ENCODE peak calls at places on chromosomes 11 and 22, in five cellular contexts. B, F, T, G and I are unnamed samples.

GRCh38 chr11:70574725-70575347 is 176.5 kb downstream of the CTTN start:
- DNase-seq in T (no peak), B (no peak), F (no peak), G (no peak), I (no peak)

GRCh38 chr11:64800633-64801464 is 2.2 kb downstream of the MAP4K2 start:
- DNase-seq in F (no peak), B (no peak), T (no peak), G (no peak), I (no peak)

GRCh38 chr11:68035266-68035876 is 3.5 kb upstream of the TCIRG1 start:
- DNase-seq in G (no peak), T (no peak), B (no peak), F (no peak), I (no peak)

GRCh38 chr22:48630848-48631247 is 1196.8 kb downstream of the BRD1 start:
- DNase-seq in B (no peak), T (no peak), F (no peak), G (no peak), I (no peak)

GRCh38 chr11:17543574-17544180 is 539 bp downstream of the USH1C start:
- DNase-seq in B (no peak), G (no peak), F (no peak), T (no peak), I (no peak)

GRCh38 chr11:85947431-85948272 is 92.5 kb downstream of the CCDC83 start:
- DNase-seq in T (peak), F (no peak), G (no peak), B (peak), I (no peak)

GRCh38 chr11:117946842-117947526 is 17.8 kb upstream of the TMPRSS13 start:
- DNase-seq in G (no peak), B (peak), F (peak), T (peak), I (peak)

GRCh38 chr11:47980907-47981621 is 705 bp downstream of the PTPRJ start:
- DNase-seq in G (peak), T (peak), F (no peak), B (peak), I (no peak)

GRCh38 chr22:44463151-44463550 is 34.9 kb downstream of the RTL6 start:
- DNase-seq in G (no peak), F (no peak), B (no peak), T (no peak), I (no peak)

GRCh38 chr11:17531818-17532131 is 12.4 kb downstream of the USH1C start:
- DNase-seq in G (no peak), F (no peak), B (no peak), T (peak), I (no peak)

GRCh38 chr11:88739524-88739923 is 326.3 kb downstream of the GRM5 start:
- DNase-seq in F (no peak), T (no peak), G (no peak), B (no peak), I (no peak)

GRCh38 chr11:32840587-32840986 is 10.9 kb downstream of the PRRG4 start:
- DNase-seq in F (no peak), G (no peak), B (no peak), T (no peak), I (no peak)

GRCh38 chr11:109062445-109062844 is 359.5 kb upstream of the C11orf87 start:
- DNase-seq in G (no peak), B (no peak), F (no peak), T (peak), I (no peak)

GRCh38 chr11:96167787-96168186 is 175.2 kb downstream of the MAML2 start:
- DNase-seq in T (no peak), G (no peak), F (no peak), B (no peak), I (no peak)

GRCh38 chr22:44583076-44583760 is 85.2 kb upstream of the RTL6 start:
- DNase-seq in G (no peak), F (no peak), B (no peak), T (peak), I (no peak)

GRCh38 chr11:43462359-43462758 is 103.6 kb downstream of the TTC17 start:
- DNase-seq in G (no peak), B (no peak), F (no peak), T (no peak), I (no peak)

GRCh38 chr11:67002921-67003411 is 20.0 kb upstream of the SYT12 start:
- DNase-seq in G (no peak), F (no peak), B (no peak), T (no peak), I (no peak)

GRCh38 chr11:84800755-84801346 is 826.3 kb downstream of the DLG2 start:
- DNase-seq in B (no peak), T (peak), G (no peak), F (no peak), I (no peak)

GRCh38 chr11:58900479-58901420 is 38.5 kb upstream of the GLYATL1 start:
- DNase-seq in T (peak), F (no peak), G (peak), B (peak), I (no peak)

GRCh38 chr22:44859641-44860040 is 107.3 kb downstream of the ARHGAP8 start:
- DNase-seq in T (no peak), G (no peak), B (no peak), F (no peak), I (no peak)

GRCh38 chr22:30861688-30862552 is 106.7 kb downstream of the MORC2 start:
- DNase-seq in F (no peak), G (no peak), B (no peak), T (no peak), I (no peak)

GRCh38 chr11:123261345-123262106 is 66.5 kb upstream of the CLMP start:
- DNase-seq in F (peak), T (peak), B (peak), G (peak), I (peak)

GRCh38 chr11:47631473-47631872 is 10.9 kb downstream of the MTCH2 start:
- DNase-seq in B (no peak), T (no peak), G (no peak), F (no peak), I (no peak)

GRCh38 chr11:61854966-61855714 is 27.0 kb downstream of the FADS2 start:
- DNase-seq in T (no peak), G (no peak), F (no peak), B (no peak), I (no peak)

GRCh38 chr11:128520886-128521696 is 66.3 kb downstream of the ETS1 start:
- DNase-seq in T (no peak), G (no peak), F (no peak), B (no peak), I (no peak)

GRCh38 chr11:77046060-77046501 is 11.9 kb downstream of the B3GNT6 start:
- DNase-seq in F (peak), B (peak), T (no peak), G (peak), I (peak)

GRCh38 chr11:95134491-95134890 is 44.8 kb downstream of the ENDOD1 start:
- DNase-seq in G (no peak), F (no peak), B (no peak), T (peak), I (no peak)

GRCh38 chr22:43848366-43849171 is 13.7 kb downstream of the SULT4A1 start:
- DNase-seq in T (peak), F (no peak), G (no peak), B (no peak), I (no peak)

GRCh38 chr11:119340335-119341221 is at the start of gene C1QTNF5:
- DNase-seq in G (no peak), F (no peak), T (peak), B (no peak), I (no peak)

GRCh38 chr11:8290122-8290810 is 26.6 kb upstream of the LMO1 start:
- DNase-seq in T (no peak), G (no peak), B (no peak), F (no peak), I (no peak)

GRCh38 chr22:49592780-49593501 is 234.7 kb downstream of the BRD1 start:
- DNase-seq in B (no peak), F (no peak), T (no peak), G (no peak), I (no peak)

GRCh38 chr11:87331273-87331672 is 293.5 kb downstream of the TMEM135 start:
- DNase-seq in G (no peak), B (no peak), T (no peak), F (no peak), I (no peak)

GRCh38 chr11:120304526-120304925 is 20.6 kb upstream of the TLCD5 start:
- DNase-seq in T (peak), B (no peak), F (no peak), G (no peak), I (no peak)

GRCh38 chr22:47107431-47107830 is 345.0 kb downstream of the TBC1D22A start:
- DNase-seq in F (no peak), B (no peak), G (no peak), T (peak), I (no peak)

GRCh38 chr11:122981388-122982264 is at the start of gene BSX:
- DNase-seq in T (peak), G (peak), F (peak), B (peak), I (peak)